ENCODE peak calls at places on chromosomes 11 and 22, in ten cellular contexts. D is colonic mucosa; W is psoas muscle; N is fibroblast of lung; L is CD8-positive, alpha-beta T cell; M is right atrium auricular region; T is IMR-90; X is neural progenitor cell; E is AG04450; Z is Peyer's patch. S is an unnamed sample.

GRCh38 chr11:33248416-33248957 is 8.7 kb upstream of the HIPK3 start:
- DNase-seq in Z (no peak), X (no peak), N (peak; percentile 89), D (peak; percentile 25), E (peak; percentile 20), W (no peak), M (no peak), T (peak; percentile 77), L (no peak), S (no peak)

GRCh38 chr11:130876100-130876499 is 40.2 kb downstream of the SNX19 start:
- DNase-seq in X (no peak), E (no peak), L (no peak), D (no peak), Z (no peak), T (no peak), M (no peak), W (no peak), N (no peak), S (no peak)

GRCh38 chr11:9613118-9613829 is 39.8 kb downstream of the WEE1 start:
- DNase-seq in T (peak; percentile 98), Z (peak; percentile 94), W (peak; percentile 93), L (peak; percentile 84), X (peak; percentile 94), M (peak; percentile 96), E (peak; percentile 97), D (peak; percentile 97), N (peak; percentile 95), S (peak; percentile 95)

GRCh38 chr22:24736526-24737050 is 37.9 kb downstream of the PIWIL3 start:
- DNase-seq in N (no peak), Z (no peak), E (no peak), W (no peak), M (no peak), T (no peak), D (no peak), L (no peak), X (no peak), S (no peak)

GRCh38 chr11:69078930-69079607 is 30.3 kb downstream of the TPCN2 start:
- DNase-seq in X (no peak), M (no peak), T (no peak), Z (no peak), W (no peak), E (no peak), N (no peak), D (no peak), L (no peak), S (peak; percentile 63)

GRCh38 chr11:29616611-29617010 is 400.2 kb downstream of the KCNA4 start:
- DNase-seq in T (no peak), E (no peak), Z (no peak), X (no peak), M (no peak), L (no peak), N (peak; percentile 78), W (no peak), D (no peak), S (no peak)

GRCh38 chr11:67608486-67608885 is 1.8 kb downstream of the NDUFV1 start:
- DNase-seq in L (no peak), X (no peak), M (no peak), W (no peak), T (no peak), Z (no peak), D (no peak), E (no peak), N (no peak), S (no peak)

GRCh38 chr11:132430352-132431091 is 1060.1 kb downstream of the NTM start:
- DNase-seq in X (peak; percentile 48), D (no peak), N (peak; percentile 53), L (no peak), T (no peak), M (no peak), E (no peak), W (no peak), Z (no peak), S (no peak)

GRCh38 chr11:128195057-128195751 is 392.2 kb downstream of the ETS1 start:
- DNase-seq in W (no peak), L (peak; percentile 44), X (no peak), D (no peak), Z (no peak), E (no peak), M (no peak), T (no peak), N (no peak), S (no peak)

GRCh38 chr11:126995989-126996388 is 4.6 kb downstream of the KIRREL3 start:
- DNase-seq in T (no peak), N (no peak), Z (no peak), X (no peak), M (no peak), E (no peak), W (no peak), D (no peak), L (no peak), S (no peak)

GRCh38 chr11:127000291-127000968 is at the start of gene KIRREL3:
- DNase-seq in M (no peak), T (peak; percentile 40), D (no peak), E (no peak), L (no peak), X (peak; percentile 72), W (no peak), N (peak; percentile 48), Z (no peak), S (no peak)

GRCh38 chr11:126997641-126998040 is 2.9 kb downstream of the KIRREL3 start:
- DNase-seq in E (no peak), W (no peak), T (no peak), M (no peak), X (no peak), L (no peak), N (no peak), D (no peak), Z (no peak), S (no peak)

GRCh38 chr11:126999366-126999765 is 1.2 kb downstream of the KIRREL3 start:
- DNase-seq in Z (no peak), L (no peak), X (no peak), N (no peak), W (no peak), M (no peak), D (no peak), E (no peak), T (no peak), S (no peak)

DNA sequence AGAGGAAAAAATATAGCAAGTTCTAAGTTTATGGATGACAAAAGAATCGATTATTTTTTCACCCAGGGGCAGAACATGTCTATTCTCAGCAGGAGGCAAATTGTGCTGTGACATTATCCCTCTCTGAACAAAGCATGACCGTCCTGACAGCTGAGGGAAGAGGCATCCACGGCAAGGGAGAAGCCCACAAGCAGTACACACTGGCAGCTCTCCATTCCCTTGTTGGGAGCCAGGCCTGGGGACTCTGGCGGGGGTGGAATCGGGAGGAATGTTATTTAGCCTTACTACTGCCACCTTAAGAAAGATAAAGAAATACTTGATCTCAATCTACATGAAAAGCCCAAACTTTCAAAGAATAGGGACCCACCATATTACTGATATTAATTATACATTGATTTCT is 3.4 kb downstream of the KIRREL3 start:
- DNase-seq in Z (no peak), W (no peak), L (no peak), E (no peak), D (no peak), N (peak; percentile 60), T (peak; percentile 23), M (no peak), X (no peak), S (no peak)
- TF ChIP-seq CTCF in Z (no peak), W (no peak), L (no peak), E (no peak), D (no peak), N (no peak), T (no peak), M (no peak), X (no peak), S (no peak)

DNA sequence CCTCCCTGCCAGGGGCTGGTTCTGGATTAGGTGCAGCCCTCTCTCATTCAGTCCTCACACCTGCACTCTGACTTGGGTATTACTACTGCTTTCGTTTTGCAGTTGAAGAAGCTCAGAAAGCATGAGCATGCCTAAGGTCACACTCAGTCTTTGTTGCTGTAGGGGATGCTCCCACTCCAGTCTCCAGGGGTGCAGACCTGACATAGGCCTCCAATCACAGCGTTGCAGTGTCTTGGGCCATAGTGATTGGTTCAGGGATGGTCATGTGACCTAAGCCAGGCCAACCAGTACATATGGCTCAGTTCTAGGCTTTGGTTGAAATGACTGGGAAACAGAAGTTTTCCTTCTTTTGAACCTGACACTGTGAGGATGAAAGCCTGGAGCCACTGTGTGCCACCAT is 61.7 kb downstream of the FBXO7 start:
- DNase-seq in T (no peak), M (no peak), L (no peak), E (no peak), D (no peak), N (no peak), Z (no peak), X (no peak), W (no peak), S (no peak)
- H3K27me3 ChIP-seq in T (peaks cover 1% of the 10 kb centered on the region), M (no peaks in the 10 kb centered on the region), L (no peaks in the 10 kb centered on the region), E (peaks cover 4% of the 10 kb centered on the region), D (no peaks in the 10 kb centered on the region), N (no peaks in the 10 kb centered on the region), Z (no peaks in the 10 kb centered on the region), X (no peaks in the 10 kb centered on the region), W (peaks cover 16% of the 10 kb centered on the region), S (no peaks in the 10 kb centered on the region)

DNA sequence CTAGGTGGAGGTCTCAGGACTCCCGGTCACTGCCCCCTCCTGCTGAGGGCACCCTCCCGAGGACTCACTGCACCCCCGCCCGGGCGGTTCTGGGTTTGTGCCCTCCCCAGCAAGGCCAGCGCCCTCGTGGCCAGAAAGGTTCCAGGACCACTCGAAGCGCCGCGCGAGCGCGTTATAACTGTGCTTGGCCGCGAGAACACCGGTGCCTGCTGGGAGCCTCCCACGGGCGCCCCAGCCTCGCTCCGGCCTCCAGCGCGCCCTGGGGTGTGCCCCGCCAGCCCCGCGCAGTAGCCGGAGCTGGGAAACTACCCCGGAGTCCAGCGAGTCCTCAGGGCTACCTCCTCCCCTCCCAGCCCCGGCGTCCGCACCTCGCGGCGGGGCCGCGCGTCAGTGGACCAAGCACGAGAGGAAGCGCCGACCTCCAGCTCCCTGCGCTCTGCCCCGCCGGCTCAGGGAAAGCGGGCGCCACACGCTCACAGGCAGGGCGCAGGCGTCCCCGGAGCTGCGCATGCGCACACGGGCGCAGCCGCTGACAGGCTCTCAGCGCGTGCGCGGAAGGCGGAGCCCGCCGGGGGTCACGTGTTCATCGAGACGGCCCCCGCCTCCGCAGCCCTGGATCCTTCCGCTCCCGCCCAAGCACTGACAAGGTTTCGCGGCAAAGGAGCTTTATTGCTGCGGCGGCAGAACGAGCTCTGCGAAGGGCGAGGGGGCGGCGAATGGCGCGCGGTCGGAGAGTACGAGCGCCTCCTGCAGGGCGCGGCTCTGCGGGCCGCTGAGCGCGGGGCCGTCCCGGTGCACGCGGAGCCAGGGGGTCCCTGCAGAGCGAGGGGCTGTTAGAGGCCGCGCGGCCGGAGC is at the start of gene SCO2:
- DNase-seq in M (peak; percentile 96), L (peak; percentile 97), Z (peak; percentile 98), X (peak; percentile 99), D (peak; percentile 97), T (peak; percentile 97), W (peak; percentile 96), E (peak; percentile 94), N (peak; percentile 97), S (peak; percentile 98)
- TF ChIP-seq CTCF in M (peak; percentile 15), L (no peak), Z (peak; percentile 45), X (peak; percentile 67), D (peak; percentile 34), T (peak; percentile 63), W (peak; percentile 44), E (peak; percentile 51), N (no peak), S (peak; percentile 38)

DNA sequence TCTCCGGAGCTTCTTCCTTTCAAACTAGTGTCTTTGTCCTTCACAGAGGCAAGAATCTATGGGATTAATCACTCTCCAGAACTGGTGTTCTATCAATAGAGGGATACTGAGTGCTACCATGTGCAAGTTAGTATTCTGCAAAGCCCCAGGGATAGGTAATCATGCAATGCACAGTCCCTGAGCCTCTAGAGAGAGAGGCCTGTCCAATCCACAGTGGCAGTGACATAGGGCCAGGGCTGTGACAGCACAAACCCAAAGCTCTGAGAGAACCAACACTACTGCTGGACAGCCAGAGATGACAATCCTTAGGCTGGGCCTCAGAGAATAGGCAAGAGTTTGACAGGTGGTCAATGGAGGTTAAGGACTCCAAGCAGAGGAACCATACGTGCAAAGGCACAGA is 66.8 kb upstream of the USP47 start:
- DNase-seq in X (no peak), W (no peak), M (no peak), L (no peak), Z (no peak), D (no peak), N (no peak), E (no peak), T (no peak), S (no peak)
- H3K27me3 ChIP-seq in X (no peaks in the 10 kb centered on the region), W (no peaks in the 10 kb centered on the region), M (no peaks in the 10 kb centered on the region), L (no peaks in the 10 kb centered on the region), Z (no peaks in the 10 kb centered on the region), D (no peaks in the 10 kb centered on the region), N (peaks cover 35% of the 10 kb centered on the region), E (peaks cover 58% of the 10 kb centered on the region), T (peaks cover 66% of the 10 kb centered on the region), S (peaks cover 4% of the 10 kb centered on the region)

S was measured in lower lobe of right lung.